ENCODE peak calls at places on chromosome 5, in nine cellular contexts. Q is activated T-cell treated with anti-CD3 and anti-CD28 coated beads, Interleukin-2, amount 50 U/mL, for 24 hours; G is activated CD4-positive, alpha-beta T cell treated with anti-CD3 and anti-CD28 coated beads, Interleukin-2, amount 10 ng/mL, durations not matched to agents 7 days and 5 days; M is activated naive CD4-positive, alpha-beta T cell; P is progenitor cell of endocrine pancreas; Z is CD8-positive, alpha-beta memory T cell; E is stimulated activated CD4-positive, alpha-beta T cell treated with anti-CD3 and anti-CD28 coated beads, Interleukin-4, amount 100 ng/mL, for 48 hours; T is activated T-helper 1 cell treated with Interleukin-2 at 50 U/mL for 16 hours; W is WTC11. F is an unnamed sample.
A peak's percentile ranks its signal among the peaks of the same experiment; 100 is the strongest.

GRCh38 chr5:133381571-133382365 is 230.6 kb downstream of the FSTL4 start:
- DNase-seq in M (no peak), T (no peak), E (no peak), G (no peak), Z (no peak), W (no peak), Q (no peak), P (no peak), F (no peak)

GRCh38 chr5:25646421-25647341 is 1001.9 kb upstream of the CDH10 start:
- DNase-seq in T (no peak), G (no peak), Z (no peak), E (no peak), Q (no peak), M (no peak), P (no peak), W (no peak), F (no peak)

GRCh38 chr5:1502046-1502736 is 21.6 kb downstream of the LPCAT1 start:
- DNase-seq in Q (no peak), P (no peak), T (no peak), E (peak; percentile 15), G (peak; percentile 42), W (no peak), M (no peak), Z (peak; percentile 58), F (no peak)

GRCh38 chr5:179128976-179129375 is 68.8 kb downstream of the ZNF354C start:
- DNase-seq in E (no peak), W (no peak), T (no peak), Q (peak; percentile 24), Z (no peak), P (no peak), M (no peak), G (no peak), F (no peak)

GRCh38 chr5:68024426-68024825 is 191.1 kb upstream of the PIK3R1 start:
- DNase-seq in Q (no peak), W (no peak), M (no peak), P (no peak), Z (no peak), T (no peak), E (no peak), G (no peak), F (no peak)

GRCh38 chr5:115599502-115599901 is 2.8 kb downstream of the TICAM2 start:
- DNase-seq in W (no peak), E (no peak), G (no peak), T (no peak), P (no peak), Q (no peak), M (no peak), Z (no peak), F (no peak)

GRCh38 chr5:179668404-179668803 is 12.4 kb downstream of the CBY3 start:
- DNase-seq in T (peak; percentile 6), Q (peak; percentile 48), M (no peak), W (peak; percentile 82), G (peak; percentile 34), Z (peak; percentile 37), P (no peak), E (no peak), F (peak; percentile 33)

GRCh38 chr5:149682532-149683076 is 47.5 kb upstream of the PPARGC1B start:
- DNase-seq in G (no peak), T (no peak), E (no peak), Z (no peak), Q (no peak), P (no peak), M (no peak), W (no peak), F (no peak)

GRCh38 chr5:119131530-119132313 is 60.8 kb downstream of the DMXL1 start:
- DNase-seq in T (no peak), P (no peak), G (no peak), W (no peak), Q (no peak), M (no peak), E (no peak), Z (no peak), F (no peak)

GRCh38 chr5:143987751-143988560 is 176.0 kb downstream of the HMHB1 start:
- DNase-seq in M (no peak), G (no peak), P (no peak), Z (no peak), E (no peak), Q (no peak), T (no peak), W (no peak), F (no peak)

GRCh38 chr5:158127536-158127935 is 268.6 kb upstream of the CLINT1 start:
- DNase-seq in P (no peak), G (no peak), Z (no peak), T (no peak), W (no peak), E (no peak), Q (no peak), M (no peak), F (no peak)

GRCh38 chr5:168301593-168302388 is 10.3 kb downstream of the WWC1 start:
- DNase-seq in E (no peak), Q (no peak), W (no peak), M (no peak), G (no peak), Z (no peak), P (no peak), T (no peak), F (no peak)

GRCh38 chr5:119313207-119313606 is 42.6 kb upstream of the TNFAIP8 start:
- DNase-seq in Z (no peak), T (no peak), W (no peak), E (no peak), G (no peak), M (no peak), P (no peak), Q (no peak), F (no peak)

GRCh38 chr5:61397238-61397637 is 65.2 kb downstream of the ZSWIM6 start:
- DNase-seq in Z (no peak), W (no peak), M (no peak), P (no peak), T (no peak), G (no peak), E (no peak), Q (no peak), F (no peak)

GRCh38 chr5:74184649-74185048 is 455.9 kb downstream of the ENC1 start:
- DNase-seq in W (no peak), E (no peak), G (no peak), T (no peak), Z (no peak), P (no peak), Q (no peak), M (no peak), F (no peak)

GRCh38 chr5:103800728-103801127 is 238.1 kb upstream of the NUDT12 start:
- DNase-seq in Z (no peak), T (no peak), G (no peak), Q (no peak), E (no peak), P (no peak), W (no peak), M (no peak), F (no peak)

GRCh38 chr5:150186796-150187356 is 3.0 kb upstream of the SLC6A7 start:
- DNase-seq in E (no peak), M (no peak), T (no peak), Z (no peak), P (no peak), W (no peak), G (no peak), Q (no peak), F (no peak)

GRCh38 chr5:92554447-92555085 is 1026.5 kb downstream of the NR2F1-AS1 start:
- DNase-seq in T (no peak), P (no peak), Z (no peak), E (no peak), M (no peak), W (no peak), G (no peak), Q (no peak), F (no peak)

GRCh38 chr5:177980776-177981175 is 15.3 kb downstream of the PROP1 start:
- DNase-seq in M (no peak), P (no peak), W (peak; percentile 34), E (no peak), Z (no peak), G (no peak), T (no peak), Q (no peak), F (no peak)

GRCh38 chr5:172798422-172799215 is 27.6 kb upstream of the DUSP1 start:
- DNase-seq in P (no peak), M (no peak), G (no peak), W (no peak), Z (no peak), E (no peak), T (no peak), Q (no peak), F (no peak)

GRCh38 chr5:14209222-14209822 is 66.2 kb downstream of the TRIO start:
- DNase-seq in P (no peak), E (no peak), M (no peak), W (no peak), Q (no peak), Z (no peak), G (no peak), T (no peak), F (no peak)

GRCh38 chr5:153957205-153957604 is 81.5 kb downstream of the FAM114A2 start:
- DNase-seq in G (no peak), M (no peak), E (no peak), P (no peak), W (no peak), Q (no peak), T (no peak), Z (no peak), F (no peak)

GRCh38 chr5:90474235-90475107 is at the start of the genes MBLAC2 and POLR3G:
- DNase-seq in G (peak; percentile 95), T (peak; percentile 86), Z (peak; percentile 88), M (peak; percentile 84), Q (peak; percentile 95), E (peak; percentile 93), W (peak; percentile 97), P (peak; percentile 89), F (peak; percentile 88)

GRCh38 chr5:121174351-121174750 is 677.3 kb upstream of the FTMT start:
- DNase-seq in P (no peak), Z (no peak), M (no peak), W (no peak), T (no peak), E (no peak), Q (no peak), G (no peak), F (no peak)

GRCh38 chr5:43019615-43020293 is 20.4 kb downstream of the ANXA2R start:
- DNase-seq in M (peak; percentile 48), G (peak; percentile 94), W (peak; percentile 57), T (no peak), P (no peak), E (peak; percentile 55), Z (peak; percentile 75), Q (peak; percentile 80), F (peak; percentile 83)

GRCh38 chr5:141994737-141995136 is 18.1 kb downstream of the GNPDA1 start:
- DNase-seq in Q (no peak), P (no peak), T (no peak), W (no peak), Z (no peak), M (no peak), G (no peak), E (no peak), F (no peak)

GRCh38 chr5:143524338-143524929 is 120.9 kb upstream of the NR3C1 start:
- DNase-seq in P (no peak), M (no peak), Z (no peak), E (no peak), W (no peak), Q (no peak), G (no peak), T (no peak), F (no peak)

GRCh38 chr5:137190441-137190840 is 308.7 kb downstream of the SPOCK1 start:
- DNase-seq in Q (no peak), P (no peak), M (no peak), Z (no peak), G (no peak), E (no peak), T (no peak), W (no peak), F (no peak)

GRCh38 chr5:135834639-135835529 is at the start of gene SLC25A48:
- DNase-seq in Q (peak; percentile 48), G (peak; percentile 37), E (peak; percentile 20), P (peak; percentile 76), Z (no peak), W (peak; percentile 87), M (no peak), T (no peak), F (no peak)

GRCh38 chr5:170011751-170012150 is 31.5 kb upstream of the INSYN2B start:
- DNase-seq in M (no peak), G (no peak), E (no peak), Q (no peak), Z (no peak), P (no peak), W (no peak), T (no peak), F (no peak)

GRCh38 chr5:112023766-112024165 is 266.8 kb upstream of the NREP start:
- DNase-seq in Z (no peak), M (no peak), E (no peak), T (no peak), Q (no peak), W (no peak), G (no peak), P (no peak), F (no peak)

F was measured in NCI-H460.